ENCODE peak calls at places on chromosomes 12 and 14, in seven cellular contexts. Q, Z, R, O, T, L and Y are unnamed samples. For H3K9me3, the result is how much of the 10 kb centered on the place peaks cover.

GRCh38 chr14:83463500-83464098 is 1929.9 kb upstream of the SEL1L start:
- DNase-seq in Q (peak), Z (no peak), R (no peak), O (peak), T (peak), L (no peak), Y (no peak)

GRCh38 chr14:101492716-101493115 is 68.6 kb upstream of the DIO3 start:
- DNase-seq in Q (no peak), Z (no peak), R (no peak), O (no peak), T (peak), L (peak), Y (peak)

GRCh38 chr12:121238604-121239334 is 28.8 kb downstream of the P2RX4 start:
- DNase-seq in Q (no peak), Z (no peak), R (no peak), O (no peak), T (no peak), L (no peak), Y (no peak)

GRCh38 chr12:121575952-121576615 is 4.7 kb downstream of the KDM2B start:
- DNase-seq in Q (peak), Z (no peak), R (no peak), O (peak), T (no peak), L (no peak), Y (no peak)

GRCh38 chr14:75306917-75307699 is 28.5 kb downstream of the FOS start:
- DNase-seq in Q (peak), Z (no peak), R (no peak), O (peak), T (no peak), L (no peak), Y (no peak)

GRCh38 chr14:68969278-68969677 is 9.8 kb downstream of the ACTN1 start:
- DNase-seq in Q (no peak), Z (no peak), R (no peak), O (no peak), T (no peak), L (no peak), Y (no peak)

GRCh38 chr14:98742001-98742400 is 530.0 kb downstream of the BCL11B start:
- DNase-seq in Q (no peak), Z (no peak), R (no peak), O (no peak), T (no peak), L (no peak), Y (no peak)

GRCh38 chr12:114631242-114631641 is 52.7 kb downstream of the TBX3 start:
- DNase-seq in Q (no peak), Z (no peak), R (no peak), O (no peak), T (no peak), L (no peak), Y (no peak)

GRCh38 chr12:104122298-104122697 is 15.7 kb downstream of the NFYB start:
- DNase-seq in Q (no peak), Z (no peak), R (no peak), O (no peak), T (no peak), L (no peak), Y (no peak)

GRCh38 chr12:115072712-115073111 is 388.7 kb upstream of the TBX3 start:
- DNase-seq in Q (no peak), Z (no peak), R (no peak), O (no peak), T (no peak), L (no peak), Y (no peak)

GRCh38 chr12:40692617-40693502 is 621 bp downstream of the CNTN1 start:
- DNase-seq in Q (peak), Z (no peak), R (no peak), O (peak), T (no peak), L (no peak), Y (no peak)

GRCh38 chr14:85319998-85320397 is 209.9 kb upstream of the FLRT2 start:
- DNase-seq in Q (peak), Z (no peak), R (no peak), O (peak), T (no peak), L (no peak), Y (no peak)

GRCh38 chr12:130977759-130978127 is 24.0 kb downstream of the ADGRD1 start:
- DNase-seq in Q (no peak), Z (no peak), R (no peak), O (no peak), T (no peak), L (no peak), Y (no peak)

GRCh38 chr12:124661382-124661781 is 94.0 kb upstream of the NCOR2 start:
- DNase-seq in Q (peak), Z (no peak), R (no peak), O (no peak), T (no peak), L (no peak), Y (no peak)

GRCh38 chr14:104598039-104598438 is 6.5 kb downstream of the TMEM179 start:
- DNase-seq in Q (no peak), Z (no peak), R (no peak), O (no peak), T (no peak), L (peak), Y (no peak)

GRCh38 chr12:12482150-12482761 is 80.4 kb downstream of the DUSP16 start:
- DNase-seq in Q (no peak), Z (no peak), R (peak), O (no peak), T (no peak), L (no peak), Y (peak)

GRCh38 chr12:103503546-103504480 is 8.0 kb upstream of the C12orf42 start:
- DNase-seq in Q (no peak), Z (peak), R (peak), O (peak), T (no peak), L (no peak), Y (peak)

GRCh38 chr14:104879983-104880565 is 15.0 kb downstream of the CEP170B start:
- DNase-seq in Q (no peak), Z (no peak), R (no peak), O (no peak), T (no peak), L (peak), Y (no peak)

GRCh38 chr12:119036878-119037493 is 55.6 kb downstream of the SRRM4 start:
- DNase-seq in Q (peak), Z (no peak), R (no peak), O (no peak), T (no peak), L (no peak), Y (no peak)

GRCh38 chr12:42981379-42981778 is 391.8 kb upstream of the PRICKLE1 start:
- DNase-seq in Q (peak), Z (no peak), R (no peak), O (no peak), T (no peak), L (no peak), Y (no peak)

GRCh38 chr14:36663404-36664321 is 2.0 kb downstream of the PAX9 start:
- DNase-seq in Q (peak), Z (no peak), R (no peak), O (no peak), T (no peak), L (no peak), Y (no peak)

GRCh38 chr12:120972870-120973543 is 5.3 kb upstream of the HNF1A start:
- DNase-seq in Q (no peak), Z (no peak), R (no peak), O (no peak), T (no peak), L (no peak), Y (no peak)

GRCh38 chr12:116922194-116922897 is 11.6 kb downstream of the FBXW8 start:
- DNase-seq in Q (no peak), Z (no peak), R (no peak), O (no peak), T (no peak), L (no peak), Y (no peak)

GRCh38 chr14:91318911-91319310 is 74.4 kb upstream of the GPR68 start:
- DNase-seq in Q (no peak), Z (no peak), R (no peak), O (no peak), T (no peak), L (no peak), Y (no peak)

GRCh38 chr12:8662592-8662991 is at the start of gene MFAP5:
- DNase-seq in Q (peak), Z (no peak), R (no peak), O (no peak), T (peak), L (no peak), Y (no peak)

GRCh38 chr14:89841855-89842254 is 112.7 kb downstream of the EFCAB11 start:
- DNase-seq in Q (no peak), Z (no peak), R (no peak), O (no peak), T (no peak), L (no peak), Y (no peak)

GRCh38 chr14:75884198-75884611 is 97.6 kb downstream of the TGFB3 start:
- DNase-seq in Q (peak), Z (no peak), R (no peak), O (peak), T (no peak), L (no peak), Y (no peak)

GRCh38 chr12:128815779-128816642 is 7.7 kb downstream of the SLC15A4 start:
- DNase-seq in Q (peak), Z (no peak), R (no peak), O (no peak), T (no peak), L (no peak), Y (no peak)

GRCh38 chr14:75469164-75469563 is 41.3 kb downstream of the JDP2 start:
- DNase-seq in Q (no peak), Z (no peak), R (no peak), O (no peak), T (no peak), L (no peak), Y (no peak)

GRCh38 chr14:71355324-71356201 is 448.3 kb downstream of the PCNX1 start:
- DNase-seq in Q (peak), Z (no peak), R (no peak), O (peak), T (peak), L (no peak), Y (no peak)

GRCh38 chr12:109540526-109541411 is 32.5 kb downstream of the MMAB start:
- DNase-seq in Q (no peak), Z (no peak), R (no peak), O (no peak), T (no peak), L (no peak), Y (no peak)

GRCh38 chr12:131869871-131870418 is 24.5 kb upstream of the ULK1 start:
- DNase-seq in Q (peak), Z (no peak), R (no peak), O (peak), T (no peak), L (no peak), Y (no peak)

GRCh38 chr12:117967512-117967911 is 1.3 kb downstream of the KSR2 start:
- DNase-seq in Q (no peak), Z (no peak), R (no peak), O (no peak), T (no peak), L (no peak), Y (no peak)

GRCh38 chr12:126430921-126431320 is 1365.7 kb downstream of the AACS start:
- DNase-seq in Q (no peak), Z (no peak), R (no peak), O (no peak), T (no peak), L (no peak), Y (no peak)

GRCh38 chr12:126424696-126425095 is 1359.5 kb downstream of the AACS start:
- DNase-seq in Q (no peak), Z (no peak), R (no peak), O (no peak), T (no peak), L (no peak), Y (no peak)

GRCh38 chr12:126428769-126429168 is 1363.5 kb downstream of the AACS start:
- DNase-seq in Q (no peak), Z (no peak), R (no peak), O (no peak), T (no peak), L (no peak), Y (no peak)

GRCh38 chr12:126425264-126425663 is 1360.0 kb downstream of the AACS start:
- DNase-seq in Q (no peak), Z (no peak), R (no peak), O (no peak), T (no peak), L (no peak), Y (no peak)
- H3K9me3 ChIP-seq in Q (under half), Z (under half), R (under half), O (under half), T (under half), L (under half), Y (under half)

GRCh38 chr12:34395056-34396005 is 373.0 kb downstream of the ALG10 start:
- DNase-seq in Q (no peak), Z (no peak), R (no peak), O (no peak), T (no peak), L (peak), Y (peak)
- H3K9me3 ChIP-seq in Q (under half), Z (under half), R (under half), O (half or more), T (half or more), L (half or more), Y (under half)

GRCh38 chr14:28097585-28097984 is 669.0 kb upstream of the FOXG1 start:
- DNase-seq in Q (no peak), Z (no peak), R (no peak), O (no peak), T (no peak), L (no peak), Y (no peak)
- H3K9me3 ChIP-seq in Q (under half), Z (under half), R (under half), O (under half), T (under half), L (under half), Y (under half)

DNA sequence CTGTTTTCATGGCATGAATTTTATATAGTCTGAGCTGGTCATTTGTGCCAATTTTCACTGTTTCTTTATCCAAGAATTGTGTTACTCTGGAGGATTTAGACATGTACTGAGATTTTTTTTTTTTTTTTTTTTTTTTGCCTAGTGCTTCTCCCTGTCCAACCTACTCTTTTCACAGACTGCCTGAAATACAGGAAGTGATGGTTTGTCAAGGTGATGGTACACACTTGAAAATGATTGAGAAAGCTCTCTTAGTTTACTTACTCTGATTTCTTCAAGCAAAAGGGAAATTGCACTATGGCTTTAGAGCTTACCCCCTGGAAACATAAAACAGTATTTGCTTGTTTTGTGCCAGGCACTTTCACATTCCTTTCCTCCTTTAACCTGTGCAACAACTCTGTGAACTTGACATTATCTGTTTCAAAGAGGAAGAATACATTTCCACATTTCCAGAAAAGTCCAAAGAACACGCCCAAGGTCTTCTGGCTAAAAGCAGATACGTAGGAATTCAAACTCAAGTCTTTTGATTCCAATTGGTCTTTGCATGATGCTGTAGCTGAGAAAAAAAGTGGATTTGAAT is 181.1 kb downstream of the SLC15A5 start:
- DNase-seq in Q (no peak), Z (no peak), R (no peak), O (no peak), T (no peak), L (no peak), Y (no peak)
- H3K9me3 ChIP-seq in Q (under half), Z (under half), R (under half), O (under half), T (under half), L (under half), Y (under half)